ENCODE peak calls at places on chromosomes 16 and 17, in eight cellular contexts. H is small intestine; W is cardiac muscle cell; M is activated gamma-delta T cell treated with Interleukin-2 at 50 U/mL for 16 hours; R is HTR-8/SVneo; K is ureter; P is activated CD4-positive, alpha-beta memory T cell treated with anti-CD3 and anti-CD28 coated beads, Interleukin-2, amount 10 ng/mL, durations not matched to agents 7 days and 5 days; T is activated effector memory CD4-positive, alpha-beta T cell treated with Interleukin-2 at 50 U/mL for 16 hours. A is an unnamed sample.
A peak's percentile ranks its signal among the peaks of the same experiment; 100 is the strongest.

GRCh38 chr17:7756968-7757367 is 39.4 kb downstream of the DNAH2 start:
- DNase-seq in T (no peak), K (no peak), M (no peak), P (no peak), H (no peak), W (no peak), R (no peak), A (no peak)

GRCh38 chr17:7894226-7894625 is 5.6 kb downstream of the CHD3 start:
- DNase-seq in H (no peak), M (no peak), P (no peak), R (no peak), T (no peak), K (peak; percentile 25), W (no peak), A (no peak)

GRCh38 chr17:61997649-61998048 is 67.4 kb downstream of the MED13 start:
- DNase-seq in K (no peak), R (no peak), W (peak; percentile 27), P (no peak), H (no peak), M (no peak), T (no peak), A (peak; percentile 75)

GRCh38 chr17:20172378-20172775 is 163.2 kb downstream of the SPECC1 start:
- DNase-seq in T (no peak), W (no peak), H (no peak), M (no peak), R (no peak), K (no peak), P (no peak), A (no peak)

GRCh38 chr16:87145181-87146176 is 171.7 kb downstream of the C16orf95 start:
- DNase-seq in T (no peak), K (no peak), M (no peak), W (peak; percentile 84), P (no peak), H (no peak), R (peak; percentile 87), A (peak; percentile 68)

GRCh38 chr16:3606441-3606840 is 5.0 kb downstream of the SLX4 start:
- DNase-seq in P (no peak), M (no peak), K (no peak), W (no peak), R (no peak), T (no peak), H (no peak), A (no peak)

GRCh38 chr16:54194008-54194731 is 92.4 kb downstream of the IRX3 start:
- DNase-seq in P (no peak), H (no peak), M (no peak), W (peak; percentile 84), R (no peak), T (no peak), K (peak; percentile 51), A (no peak)

GRCh38 chr17:4987767-4988083 is 250 bp upstream of the CAMTA2 start:
- DNase-seq in M (no peak), T (no peak), P (no peak), W (no peak), R (no peak), H (no peak), K (no peak), A (no peak)